ENCODE peak calls at places on chromosomes 11 and 22, in four cellular contexts. V is iPS DF 19.7; K is activated naive CD4-positive, alpha-beta T cell treated with Interleukin-2 at 50 U/mL for 16 hours; C is anterior cingulate cortex. D is an unnamed sample.
A peak's percentile ranks its signal among the peaks of the same experiment; 100 is the strongest.

GRCh38 chr11:19701421-19701820 is 11.2 kb upstream of the NAV2 start:
- DNase-seq in V (no peak), K (no peak), C (no peak), D (no peak)

GRCh38 chr22:23071163-23072034 is 1.1 kb downstream of the GNAZ start:
- DNase-seq in V (no peak), K (no peak), C (no peak), D (peak; percentile 48)

GRCh38 chr11:93476796-93477195 is 66.4 kb downstream of the SMCO4 start:
- DNase-seq in V (no peak), K (no peak), C (no peak), D (no peak)

GRCh38 chr11:110425751-110426545 is 3.8 kb upstream of the FDX1 start:
- DNase-seq in V (no peak), K (no peak), C (no peak), D (no peak)

GRCh38 chr11:45304111-45304991 is 18.2 kb upstream of the SYT13 start:
- DNase-seq in V (no peak), K (no peak), C (no peak), D (no peak)

GRCh38 chr11:102006835-102007566 is 40.2 kb upstream of the CFAP300 start:
- DNase-seq in V (no peak), K (no peak), C (no peak), D (no peak)

GRCh38 chr11:92423133-92423532 is 198.5 kb downstream of the FAT3 start:
- DNase-seq in V (no peak), K (no peak), C (no peak), D (no peak)

GRCh38 chr11:133403900-133404299 is 128.4 kb downstream of the OPCML start:
- DNase-seq in V (peak; percentile 20), K (no peak), C (no peak), D (no peak)

GRCh38 chr22:50719814-50720300 is 18.1 kb upstream of the ACR start:
- DNase-seq in V (no peak), K (no peak), C (no peak), D (no peak)

GRCh38 chr11:36699271-36699670 is 101.2 kb upstream of the RAG2 start:
- DNase-seq in V (no peak), K (no peak), C (no peak), D (no peak)

GRCh38 chr22:19664951-19665783 is 49.1 kb upstream of the SEPTIN5 start:
- DNase-seq in V (no peak), K (no peak), C (no peak), D (no peak)

GRCh38 chr22:19884161-19884953 is 29.7 kb upstream of the GNB1L start:
- DNase-seq in V (no peak), K (no peak), C (no peak), D (no peak)

GRCh38 chr11:12306830-12307229 is 70.5 kb upstream of the PARVA start:
- DNase-seq in V (no peak), K (no peak), C (no peak), D (no peak)

GRCh38 chr11:122601131-122602125 is 54.1 kb upstream of the UBASH3B start:
- DNase-seq in V (no peak), K (no peak), C (no peak), D (no peak)

GRCh38 chr22:49647346-49648026 is 180.2 kb downstream of the BRD1 start:
- DNase-seq in V (no peak), K (no peak), C (no peak), D (no peak)

GRCh38 chr11:70810131-70810530 is 411.8 kb downstream of the CTTN start:
- DNase-seq in V (no peak), K (no peak), C (no peak), D (no peak)

GRCh38 chr11:45333506-45333971 is 47.4 kb upstream of the SYT13 start:
- DNase-seq in V (no peak), K (no peak), C (no peak), D (no peak)

GRCh38 chr11:11605181-11605580 is 16.6 kb downstream of the GALNT18 start:
- DNase-seq in V (no peak), K (no peak), C (no peak), D (no peak)

GRCh38 chr11:59713745-59714144 is at the start of gene OR10V1:
- DNase-seq in V (no peak), K (no peak), C (no peak), D (no peak)

GRCh38 chr11:66882540-66882939 is 25.7 kb downstream of the LRFN4 start:
- DNase-seq in V (no peak), K (no peak), C (peak; percentile 61), D (no peak)

GRCh38 chr11:134949121-134949591 is 537.1 kb upstream of the B3GAT1 start:
- DNase-seq in V (no peak), K (no peak), C (no peak), D (no peak)

GRCh38 chr11:72813740-72814138 is 472 bp upstream of the ATG16L2 start:
- DNase-seq in V (no peak), K (no peak), C (no peak), D (no peak)

GRCh38 chr11:31412946-31413345 is 43.3 kb downstream of the DNAJC24 start:
- DNase-seq in V (no peak), K (no peak), C (no peak), D (no peak)

GRCh38 chr22:43831561-43832392 is 19.7 kb upstream of the EFCAB6 start:
- DNase-seq in V (no peak), K (no peak), C (no peak), D (no peak)

GRCh38 chr22:27965547-27965946 is 46.5 kb upstream of the PITPNB start:
- DNase-seq in V (no peak), K (no peak), C (no peak), D (no peak)

GRCh38 chr11:8309311-8309710 is 45.6 kb upstream of the LMO1 start:
- DNase-seq in V (no peak), K (no peak), C (no peak), D (no peak)

GRCh38 chr11:131656839-131657211 is 286.4 kb downstream of the NTM start:
- DNase-seq in V (no peak), K (no peak), C (no peak), D (no peak)

GRCh38 chr22:33325232-33326004 is 267.2 kb upstream of the SYN3 start:
- DNase-seq in V (no peak), K (no peak), C (no peak), D (no peak)